ENCODE peak calls at places on chromosomes 4 and X, in five cellular contexts. Y, T, O, Q and M are unnamed samples.

GRCh38 chrX:6729581-6729980 is 194.7 kb upstream of the VCX3A start:
- DNase-seq in Y (no peak), O (no peak), T (no peak), Q (peak), M (no peak)

GRCh38 chr4:171650543-171650942 is 162.7 kb upstream of the GALNTL6 start:
- DNase-seq in Q (peak), T (no peak), Y (no peak), O (no peak), M (no peak)

GRCh38 chrX:118337687-118338086 is 8.2 kb upstream of the WDR44 start:
- DNase-seq in Y (no peak), Q (no peak), O (no peak), T (no peak), M (no peak)

GRCh38 chr4:104490770-104491395 is 3.8 kb downstream of the CXXC4 start:
- DNase-seq in Y (peak), T (no peak), O (peak), Q (peak), M (peak)

GRCh38 chr4:1244978-1245471 is 3.9 kb downstream of the CTBP1 start:
- DNase-seq in O (no peak), Y (no peak), T (no peak), Q (no peak), M (no peak)

GRCh38 chr4:41013746-41014145 is 200.6 kb downstream of the APBB2 start:
- DNase-seq in Q (peak), Y (no peak), O (no peak), T (no peak), M (no peak)

GRCh38 chr4:126215759-126216158 is 901.0 kb downstream of the FAT4 start:
- DNase-seq in T (no peak), Q (no peak), O (no peak), Y (no peak), M (no peak)

GRCh38 chr4:123418486-123418931 is 21.9 kb downstream of the SPRY1 start:
- DNase-seq in Y (no peak), T (no peak), O (no peak), Q (peak), M (peak)

GRCh38 chr4:102657206-102657605 is 103.6 kb downstream of the MANBA start:
- DNase-seq in T (no peak), Y (no peak), O (no peak), Q (no peak), M (no peak)

GRCh38 chrX:132877954-132878536 is 80.4 kb downstream of the HS6ST2 start:
- DNase-seq in Y (no peak), O (no peak), T (no peak), Q (peak), M (no peak)

GRCh38 chr4:2469192-2469984 is 482 bp downstream of the RNF4 start:
- DNase-seq in Q (peak), T (peak), Y (peak), O (peak), M (peak)

GRCh38 chr4:158121203-158121586 is 51.6 kb downstream of the GASK1B start:
- DNase-seq in T (no peak), Q (peak), O (no peak), Y (no peak), M (no peak)

GRCh38 chrX:80812176-80812575 is 2.5 kb upstream of the BRWD3 start:
- DNase-seq in Y (no peak), Q (peak), O (no peak), T (no peak), M (peak)

GRCh38 chr4:54482529-54482961 is 175.2 kb upstream of the KIT start:
- DNase-seq in T (no peak), Q (peak), O (no peak), Y (no peak), M (peak)

GRCh38 chr4:84971319-84971932 is 4.9 kb upstream of the WDFY3 start:
- DNase-seq in Y (no peak), Q (peak), O (no peak), T (no peak), M (peak)

GRCh38 chrX:14497184-14497666 is 32.1 kb upstream of the GLRA2 start:
- DNase-seq in O (no peak), Q (no peak), Y (no peak), T (no peak), M (peak)

GRCh38 chr4:121139533-121140222 is 24.4 kb downstream of the TNIP3 start:
- DNase-seq in Q (no peak), T (no peak), O (no peak), Y (no peak), M (peak)

GRCh38 chr4:185904381-185904780 is 92.4 kb upstream of the SORBS2 start:
- DNase-seq in T (no peak), Q (no peak), Y (no peak), O (no peak), M (no peak)

GRCh38 chr4:36243355-36244256 is 708 bp downstream of the ARAP2 start:
- DNase-seq in O (no peak), Q (peak), Y (peak), T (peak), M (peak)

GRCh38 chr4:176191974-176192373 is 3.4 kb downstream of the SPATA4 start:
- DNase-seq in Q (no peak), T (no peak), Y (no peak), O (no peak), M (no peak)

GRCh38 chr4:41334182-41334581 is 77.5 kb downstream of the UCHL1 start:
- DNase-seq in Q (no peak), Y (no peak), T (no peak), O (no peak), M (no peak)

GRCh38 chr4:189046642-189047041 is 894.0 kb upstream of the FRG1 start:
- DNase-seq in T (no peak), O (no peak), Q (peak), Y (no peak), M (no peak)